ENCODE peak calls at places on chromosomes 3 and 15, in five cellular contexts. L is choroid plexus epithelial cell; O is left ventricle myocardium inferior; S is endothelial cell; V is activated CD8-positive, alpha-beta T cell treated with anti-CD3 and anti-CD28 coated beads for 36 hours. N is an unnamed sample.

GRCh38 chr15:90002428-90002844 is 1.3 kb downstream of the ZNF710 start:
- DNase-seq in L (peak; percentile 42), O (peak; percentile 44), S (no peak), V (peak; percentile 71), N (peak; percentile 69)

GRCh38 chr15:90184119-90184785 is 16.9 kb upstream of the SEMA4B start:
- DNase-seq in L (peak; percentile 81), O (peak; percentile 74), S (no peak), V (peak; percentile 28), N (peak; percentile 76)

GRCh38 chr3:5728085-5728484 is 540.6 kb downstream of the EDEM1 start:
- DNase-seq in L (no peak), O (no peak), S (no peak), V (no peak), N (no peak)

GRCh38 chr3:110405830-110406580 is 665.6 kb upstream of the NECTIN3 start:
- DNase-seq in L (no peak), O (no peak), S (no peak), V (no peak), N (no peak)

GRCh38 chr3:123319760-123320159 is 118.0 kb downstream of the SEC22A start:
- DNase-seq in L (no peak), O (no peak), S (no peak), V (no peak), N (no peak)

GRCh38 chr3:126394179-126394976 is at the start of gene CFAP100:
- DNase-seq in L (peak; percentile 46), O (no peak), S (peak; percentile 72), V (no peak), N (no peak)

GRCh38 chr15:67762610-67763368 is 62.5 kb upstream of the SKOR1 start:
- DNase-seq in L (peak; percentile 51), O (no peak), S (no peak), V (peak; percentile 81), N (peak; percentile 70)

GRCh38 chr3:10437995-10438901 is 67.1 kb downstream of the ATP2B2 start:
- DNase-seq in L (peak; percentile 88), O (no peak), S (no peak), V (peak; percentile 42), N (no peak)

GRCh38 chr3:117150628-117151027 is 441.0 kb downstream of the TUSC7 start:
- DNase-seq in L (no peak), O (no peak), S (no peak), V (no peak), N (no peak)

GRCh38 chr3:31747785-31748184 is 215.1 kb downstream of the STT3B start:
- DNase-seq in L (no peak), O (no peak), S (no peak), V (no peak), N (no peak)

GRCh38 chr3:156120528-156121251 is at the start of gene KCNAB1:
- DNase-seq in L (no peak), O (no peak), S (no peak), V (no peak), N (no peak)

GRCh38 chr15:29623240-29623639 is 199.0 kb downstream of the TJP1 start:
- DNase-seq in L (no peak), O (no peak), S (no peak), V (no peak), N (no peak)
- TF ChIP-seq CTCF in L (peak; percentile 8), O (no peak), S (peak; percentile 25), V (no peak), N (no peak)

GRCh38 chr3:134453631-134454030 is 32.2 kb downstream of the ANAPC13 start:
- DNase-seq in L (peak; percentile 38), O (no peak), S (no peak), V (no peak), N (no peak)
- TF ChIP-seq CTCF in L (peak; percentile 46), O (peak; percentile 23), S (no peak), V (no peak), N (no peak)

GRCh38 chr15:61700803-61701202 is 359.4 kb downstream of the VPS13C start:
- DNase-seq in L (no peak), O (no peak), S (no peak), V (no peak), N (no peak)

GRCh38 chr15:61697796-61698195 is 362.5 kb downstream of the VPS13C start:
- DNase-seq in L (no peak), O (no peak), S (no peak), V (no peak), N (no peak)

GRCh38 chr15:61701455-61701854 is 358.8 kb downstream of the VPS13C start:
- DNase-seq in L (no peak), O (no peak), S (no peak), V (no peak), N (no peak)

DNA sequence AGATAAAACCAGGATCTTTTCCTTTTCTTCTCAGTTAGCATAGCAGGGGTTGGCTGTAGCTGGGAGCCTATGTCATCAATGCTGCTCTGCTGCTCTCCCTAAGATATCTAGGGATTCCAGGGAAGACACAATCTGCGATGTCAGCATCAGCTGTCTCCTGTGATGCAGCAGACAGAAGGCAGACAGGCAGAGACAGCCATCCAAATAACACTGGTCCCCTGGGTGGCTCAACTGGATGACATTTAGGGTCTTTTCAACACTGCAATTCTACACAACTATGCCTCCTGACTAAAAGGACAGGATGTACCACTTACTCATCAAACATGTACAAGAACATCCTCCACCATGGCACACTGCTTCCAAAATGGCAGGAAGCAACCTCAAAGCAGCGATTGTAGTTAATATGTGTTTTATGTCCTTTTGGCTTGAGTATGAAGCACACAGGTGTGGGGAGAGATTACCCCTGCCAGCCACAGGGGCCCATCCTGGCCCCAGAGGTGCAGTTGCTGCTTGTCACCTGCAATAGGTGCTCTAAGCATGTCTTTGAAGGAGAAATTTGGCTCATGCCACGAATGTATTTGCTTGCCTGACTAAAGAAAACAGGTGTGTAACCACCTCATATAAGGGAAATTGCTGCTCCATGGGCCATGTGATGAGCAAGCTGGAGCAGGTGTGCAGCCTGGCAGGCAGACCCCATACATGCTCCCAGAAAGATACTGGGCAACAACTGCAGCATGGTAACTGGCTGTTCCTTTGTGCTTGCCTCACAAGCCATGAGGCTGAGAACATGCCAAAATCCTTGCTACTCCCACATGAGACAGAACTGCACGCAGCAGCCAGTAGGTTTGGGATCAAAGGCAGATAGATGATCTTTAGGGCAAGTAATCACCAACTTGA is 357.8 kb downstream of the VPS13C start:
- DNase-seq in L (no peak), O (no peak), S (no peak), V (no peak), N (no peak)
- TF ChIP-seq CTCF in L (no peak), O (no peak), S (no peak), V (no peak), N (no peak)

GRCh38 chr3:112437146-112438022 is 61.9 kb downstream of the BTLA start:
- DNase-seq in L (peak; percentile 83), O (no peak), S (no peak), V (no peak), N (peak; percentile 22)
- TF ChIP-seq CTCF in L (peak; percentile 72), O (peak; percentile 42), S (no peak), V (peak; percentile 32), N (peak; percentile 30)

DNA sequence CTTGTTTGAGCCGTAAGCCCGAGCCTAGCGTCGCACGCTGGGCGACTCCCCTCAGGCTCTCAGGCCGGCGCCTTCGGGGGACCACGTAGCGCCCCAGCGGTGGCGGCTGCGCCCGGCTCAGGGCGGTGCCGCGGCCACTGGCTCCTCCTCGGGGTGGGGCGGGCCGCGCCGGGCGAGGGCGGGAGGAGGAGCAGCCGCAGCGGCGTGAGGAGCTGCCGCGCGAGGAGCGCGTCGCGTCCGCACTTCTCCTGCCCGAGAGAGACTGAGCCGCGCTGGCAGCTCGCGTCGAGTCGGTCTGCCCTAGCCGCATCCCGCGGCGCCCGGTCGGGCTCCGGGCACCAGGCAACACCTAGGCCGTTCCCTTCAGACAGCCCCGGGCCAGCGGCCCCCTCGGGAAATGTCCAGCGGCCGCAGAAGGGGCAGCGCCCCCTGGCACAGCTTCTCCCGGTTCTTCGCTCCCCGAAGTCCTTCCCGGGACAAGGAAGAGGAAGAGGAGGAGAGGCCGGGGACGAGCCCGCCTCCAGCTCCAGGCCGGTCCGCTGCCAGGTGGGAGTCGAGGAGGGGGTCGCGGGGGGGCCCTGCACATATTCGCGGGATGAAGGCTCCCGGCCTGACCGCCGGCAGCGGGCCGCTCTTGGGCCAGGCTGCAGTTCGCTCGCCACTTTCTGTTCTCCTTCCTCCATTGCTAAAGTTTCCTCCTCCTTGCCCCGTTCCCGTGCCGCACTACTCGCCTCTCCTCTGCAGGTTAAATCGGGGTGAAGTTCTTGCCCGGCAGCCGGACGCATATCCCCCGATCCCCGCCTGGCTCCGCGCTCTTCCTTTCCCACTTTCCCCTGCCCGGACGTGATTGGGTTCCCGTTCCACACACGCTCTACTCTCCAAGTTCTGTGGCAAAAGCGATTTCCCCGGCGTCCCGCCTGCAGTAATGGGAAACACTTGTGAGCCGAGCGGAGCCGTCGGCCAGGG is at the start of gene CRYBG3:
- DNase-seq in L (peak; percentile 83), O (peak; percentile 86), S (peak; percentile 84), V (peak; percentile 83), N (peak; percentile 95)
- TF ChIP-seq CTCF in L (peak; percentile 48), O (peak; percentile 45), S (no peak), V (no peak), N (no peak)

N was measured in GM20000.